ENCODE peak calls at places on chromosome 4, in four cellular contexts. T, L, G and X are unnamed samples.

GRCh38 chr4:57190651-57191481 is 80.7 kb upstream of the IGFBP7 start:
- DNase-seq in T (peak), L (peak), G (peak), X (peak)

GRCh38 chr4:181528570-181529184 is 714.5 kb upstream of the TENM3 start:
- DNase-seq in L (peak), T (peak), G (peak), X (peak)

GRCh38 chr4:45438047-45438446 is 685.8 kb downstream of the GABRG1 start:
- DNase-seq in T (no peak), L (no peak), G (no peak), X (no peak)

GRCh38 chr4:20288047-20288650 is 36.4 kb downstream of the SLIT2 start:
- DNase-seq in G (no peak), L (no peak), T (no peak), X (no peak)

GRCh38 chr4:52996261-52997131 is 134.4 kb downstream of the RASL11B start:
- DNase-seq in G (no peak), L (no peak), T (no peak), X (peak)

GRCh38 chr4:15654556-15655222 is 468 bp downstream of the FBXL5 start:
- DNase-seq in T (peak), L (peak), G (no peak), X (no peak)

GRCh38 chr4:135240796-135241195 is 1039.2 kb upstream of the PABPC4L start:
- DNase-seq in T (no peak), G (no peak), L (no peak), X (no peak)

GRCh38 chr4:140344111-140344510 is 29.3 kb upstream of the SCOC start:
- DNase-seq in G (no peak), L (no peak), T (no peak), X (no peak)

DNA sequence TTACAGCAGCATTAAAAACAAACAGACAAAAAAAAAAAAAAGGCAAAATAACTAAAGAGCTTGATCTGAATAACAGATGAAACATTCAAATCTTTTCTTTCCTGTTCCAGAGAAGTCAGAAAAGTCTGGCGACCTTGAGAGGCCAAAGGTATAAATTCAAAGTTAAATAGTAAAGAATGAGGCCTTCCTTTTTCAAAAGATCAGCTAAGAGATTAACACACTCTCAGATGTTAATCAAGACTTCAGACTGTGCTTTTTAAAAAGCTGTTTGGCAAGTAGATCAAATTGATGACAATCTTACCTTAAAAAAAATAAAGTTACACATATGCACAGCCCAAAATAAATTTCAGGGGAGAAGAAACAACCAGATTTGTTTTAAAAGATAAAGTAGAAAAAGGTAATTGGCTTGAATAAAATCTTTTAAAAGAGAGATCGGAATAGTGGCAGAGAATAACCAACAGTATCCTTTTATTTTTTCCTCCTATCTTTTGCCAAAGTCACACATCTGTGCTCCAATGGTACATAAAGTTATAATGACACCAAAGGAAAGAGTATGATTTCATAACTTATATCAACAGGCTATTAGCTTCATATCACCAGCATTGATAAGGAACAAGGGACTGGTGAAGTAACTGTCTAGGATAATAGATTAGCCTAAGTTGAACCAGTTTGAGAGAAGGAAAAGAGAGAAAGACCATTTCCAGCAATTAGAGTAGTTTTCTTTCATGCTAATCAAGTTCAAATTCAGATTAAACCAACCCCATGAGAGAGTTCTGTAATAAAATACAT is 70.4 kb downstream of the METTL14 start:
- DNase-seq in T (no peak), G (no peak), L (no peak), X (no peak)
- TF ChIP-seq TEAD4 in T (no peak), G (no peak), L (no peak), X (no peak)

DNA sequence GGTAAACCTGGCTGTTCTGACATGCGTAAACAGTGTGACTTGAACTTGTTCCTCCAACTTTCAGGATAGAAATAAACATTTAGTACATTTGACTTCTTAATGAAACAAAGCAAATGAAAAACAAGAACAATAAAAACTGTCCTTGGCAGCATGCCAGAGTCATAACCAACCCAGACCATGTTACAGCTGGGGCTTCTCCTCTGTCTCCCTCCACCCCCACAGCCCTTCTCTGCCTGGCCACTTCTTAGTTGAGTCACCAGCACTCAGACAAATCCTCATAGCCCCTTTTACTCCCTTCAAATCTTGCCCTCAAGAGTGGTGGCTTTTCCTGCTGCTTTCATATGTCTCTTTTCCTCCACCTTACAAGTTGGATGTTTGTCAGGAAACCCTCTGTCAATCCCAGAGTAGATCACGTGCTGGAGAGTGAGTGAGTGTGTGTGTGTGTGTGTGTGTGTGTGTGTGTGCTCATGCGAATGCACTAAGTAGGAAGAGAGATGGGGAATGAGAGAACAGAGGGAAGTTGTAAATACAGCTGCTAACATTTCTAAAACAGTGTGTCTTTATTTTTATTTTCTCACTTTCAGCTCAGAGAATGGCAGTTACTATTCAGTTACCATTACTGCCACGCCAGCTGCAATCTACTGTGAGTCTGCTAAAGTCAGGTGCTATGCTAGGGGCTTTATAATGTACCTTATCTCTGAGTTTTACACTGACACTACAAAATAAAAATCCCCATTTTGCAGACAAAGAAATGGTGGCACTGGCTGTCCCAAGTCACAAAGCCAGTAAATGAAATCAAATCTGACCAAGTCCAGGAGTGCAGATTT is 15.0 kb downstream of the SCARB2 start:
- DNase-seq in L (no peak), T (peak), G (no peak), X (peak)
- TF ChIP-seq TEAD4 in L (no peak), T (no peak), G (no peak), X (no peak)

DNA sequence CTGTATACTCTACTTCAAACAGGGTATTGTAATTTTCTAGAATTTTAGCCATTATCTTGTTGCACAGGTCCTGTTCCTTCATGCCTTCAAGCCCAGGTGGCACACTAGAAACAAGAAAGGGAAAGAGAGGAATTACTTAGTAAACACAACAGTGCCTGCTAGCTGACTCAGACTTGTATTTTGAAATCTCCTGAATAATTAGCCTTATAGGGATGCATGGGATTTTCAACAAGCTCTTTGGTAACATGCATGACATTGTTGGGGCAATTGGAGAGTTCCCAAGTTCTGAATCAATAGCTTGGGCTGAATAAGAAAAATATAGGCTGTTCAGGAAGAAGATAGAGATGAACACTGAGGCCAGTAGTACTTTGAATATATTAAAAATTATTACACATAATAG is 118.8 kb downstream of the FAM13A start:
- DNase-seq in G (no peak), T (no peak), L (no peak), X (no peak)
- TF ChIP-seq TEAD4 in G (no peak), T (no peak), L (no peak), X (no peak)

GRCh38 chr4:22179124-22179874 is 230.7 kb upstream of the KCNIP4 start:
- DNase-seq in G (no peak), T (no peak), L (no peak), X (no peak)
- TF ChIP-seq TEAD4 in G (no peak), T (no peak), L (no peak), X (peak)

DNA sequence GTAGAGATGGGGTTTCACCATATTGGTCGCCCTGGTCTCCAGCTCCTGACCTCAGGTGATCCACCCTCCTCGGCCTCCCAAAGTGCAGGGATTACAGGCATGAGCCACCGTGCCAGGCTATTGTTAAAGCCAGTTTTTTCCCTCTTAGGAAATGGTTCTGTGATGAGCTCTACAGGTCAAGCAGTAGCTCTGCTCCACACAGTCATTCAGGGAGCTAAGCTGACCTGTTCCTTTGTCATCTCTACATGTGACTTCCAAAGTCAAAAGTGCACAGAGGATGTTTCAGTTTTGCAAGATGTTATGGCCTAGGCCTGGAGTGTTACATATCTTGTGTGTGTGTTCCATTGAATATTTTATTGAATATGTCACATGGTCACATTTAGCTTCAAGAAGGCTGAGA is 11.4 kb downstream of the MCUB start:
- DNase-seq in T (no peak), L (no peak), G (no peak), X (no peak)
- TF ChIP-seq TEAD4 in T (no peak), L (no peak), G (no peak), X (no peak)

GRCh38 chr4:155582971-155583437 is 83.6 kb upstream of the GUCY1A1 start:
- DNase-seq in L (no peak), G (no peak), T (no peak), X (no peak)
- TF ChIP-seq TEAD4 in L (no peak), G (no peak), T (no peak), X (no peak)

GRCh38 chr4:84928089-84928488 is 38.4 kb downstream of the WDFY3 start:
- DNase-seq in G (no peak), L (no peak), T (no peak), X (no peak)

GRCh38 chr4:84931961-84932360 is 34.5 kb downstream of the WDFY3 start:
- DNase-seq in L (no peak), G (no peak), T (no peak), X (no peak)

GRCh38 chr4:84932462-84932861 is 34.0 kb downstream of the WDFY3 start:
- DNase-seq in L (no peak), G (no peak), T (no peak), X (no peak)

GRCh38 chr4:84927428-84927827 is 39.1 kb downstream of the WDFY3 start:
- DNase-seq in L (no peak), T (no peak), G (no peak), X (no peak)

DNA sequence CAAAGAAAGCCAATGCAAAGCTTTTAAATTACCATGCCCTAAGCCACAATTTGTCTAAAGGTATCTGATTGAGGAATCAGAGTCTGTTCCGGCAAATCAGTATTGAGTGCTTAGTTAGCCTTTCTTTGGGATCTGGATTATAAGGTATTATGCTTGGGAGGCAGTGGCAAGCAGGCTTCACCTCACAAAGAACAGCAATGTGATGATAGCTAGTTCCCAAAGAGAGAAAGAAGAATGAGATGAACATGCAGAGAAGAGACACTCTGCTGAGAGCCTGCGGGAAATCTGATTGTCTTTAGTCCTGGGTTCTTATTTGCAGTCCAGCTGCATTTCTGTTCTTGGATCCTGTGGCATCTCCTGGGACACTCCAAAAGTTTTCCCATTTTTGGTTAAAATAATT is 35.2 kb downstream of the WDFY3 start:
- DNase-seq in T (no peak), L (no peak), G (no peak), X (no peak)
- TF ChIP-seq TEAD4 in T (no peak), L (no peak), G (no peak), X (no peak)

DNA sequence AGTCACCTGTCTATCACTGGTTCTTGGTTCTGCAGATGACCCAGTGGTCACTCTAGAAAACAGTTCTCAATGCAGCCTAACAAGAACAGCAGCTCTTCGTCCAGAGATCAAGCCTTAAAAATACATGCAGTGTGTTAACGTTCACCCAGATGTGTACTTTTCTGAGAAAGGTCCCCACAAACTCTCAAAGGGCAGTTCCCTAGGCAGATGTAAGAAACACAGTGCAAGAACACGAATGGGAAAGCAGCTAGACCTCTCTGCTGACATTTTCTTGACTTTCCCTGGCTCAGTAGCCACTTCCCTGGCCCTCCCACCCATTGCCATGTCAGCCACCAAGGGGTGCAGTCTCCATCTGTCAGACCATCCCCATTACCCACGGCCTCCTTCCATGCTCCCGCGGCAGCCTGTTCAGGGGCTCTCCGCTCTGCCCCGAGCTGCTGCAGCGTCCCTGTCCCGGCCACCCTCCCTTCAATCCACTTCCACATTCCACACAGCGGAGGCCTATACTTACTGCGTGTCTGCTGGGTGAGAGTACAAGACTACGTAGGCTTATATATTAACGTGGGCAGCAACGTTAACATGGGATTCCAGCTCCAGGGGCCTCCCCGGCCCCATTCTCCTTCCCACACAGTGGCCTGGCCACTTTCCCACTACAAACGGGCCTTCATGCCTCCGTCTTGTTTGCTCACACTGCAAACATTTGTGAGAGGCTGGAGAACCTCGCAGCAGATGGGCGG is 34.3 kb downstream of the IRF2 start:
- DNase-seq in T (no peak), G (no peak), L (no peak), X (no peak)
- TF ChIP-seq TEAD4 in T (no peak), G (no peak), L (no peak), X (no peak)